ENCODE peak calls at places on chromosomes 7 and 10, in four cellular contexts. One of them, this sample, is unnamed.

GRCh38 chr10:23439452-23439919 is 611 bp downstream of the OTUD1 start:
- DNase-seq in endothelial cell: peak
- DNase-seq in stimulated activated CD8-positive, alpha-beta memory T cell treated with anti-CD3 and anti-CD28 coated beads, Interleukin-7, amount 100 ng/mL, for 48 hours: no peak
- DNase-seq in NCI-H1092: no peak
- DNase-seq in this sample: no peak

GRCh38 chr7:1197997-1198632 is 34.6 kb upstream of the UNCX start:
- DNase-seq in endothelial cell: no peak
- DNase-seq in NCI-H1092: no peak
- DNase-seq in stimulated activated CD8-positive, alpha-beta memory T cell treated with anti-CD3 and anti-CD28 coated beads, Interleukin-7, amount 100 ng/mL, for 48 hours: no peak
- DNase-seq in this sample: no peak

GRCh38 chr7:42843209-42843800 is 68.6 kb downstream of the C7orf25 start:
- DNase-seq in endothelial cell: peak
- DNase-seq in stimulated activated CD8-positive, alpha-beta memory T cell treated with anti-CD3 and anti-CD28 coated beads, Interleukin-7, amount 100 ng/mL, for 48 hours: no peak
- DNase-seq in NCI-H1092: peak
- DNase-seq in this sample: peak

GRCh38 chr7:83941300-83941699 is 253.3 kb downstream of the SEMA3A start:
- DNase-seq in stimulated activated CD8-positive, alpha-beta memory T cell treated with anti-CD3 and anti-CD28 coated beads, Interleukin-7, amount 100 ng/mL, for 48 hours: no peak
- DNase-seq in endothelial cell: no peak
- DNase-seq in NCI-H1092: no peak
- DNase-seq in this sample: no peak

GRCh38 chr7:95421847-95422444 is 12.9 kb downstream of the PON2 start:
- DNase-seq in stimulated activated CD8-positive, alpha-beta memory T cell treated with anti-CD3 and anti-CD28 coated beads, Interleukin-7, amount 100 ng/mL, for 48 hours: no peak
- DNase-seq in endothelial cell: no peak
- DNase-seq in NCI-H1092: no peak
- DNase-seq in this sample: no peak

GRCh38 chr7:77245015-77245755 is 45.6 kb upstream of the FGL2 start:
- DNase-seq in stimulated activated CD8-positive, alpha-beta memory T cell treated with anti-CD3 and anti-CD28 coated beads, Interleukin-7, amount 100 ng/mL, for 48 hours: no peak
- DNase-seq in endothelial cell: no peak
- DNase-seq in NCI-H1092: no peak
- DNase-seq in this sample: no peak

GRCh38 chr10:123044391-123044790 is 35.6 kb downstream of the ACADSB start:
- DNase-seq in NCI-H1092: no peak
- DNase-seq in endothelial cell: no peak
- DNase-seq in stimulated activated CD8-positive, alpha-beta memory T cell treated with anti-CD3 and anti-CD28 coated beads, Interleukin-7, amount 100 ng/mL, for 48 hours: no peak
- DNase-seq in this sample: no peak

GRCh38 chr7:75732764-75733630 is 5.7 kb downstream of the HIP1 start:
- DNase-seq in NCI-H1092: no peak
- DNase-seq in endothelial cell: no peak
- DNase-seq in stimulated activated CD8-positive, alpha-beta memory T cell treated with anti-CD3 and anti-CD28 coated beads, Interleukin-7, amount 100 ng/mL, for 48 hours: no peak
- DNase-seq in this sample: no peak

GRCh38 chr10:42961156-42961589 is 115.7 kb upstream of the RET start:
- DNase-seq in NCI-H1092: no peak
- DNase-seq in stimulated activated CD8-positive, alpha-beta memory T cell treated with anti-CD3 and anti-CD28 coated beads, Interleukin-7, amount 100 ng/mL, for 48 hours: no peak
- DNase-seq in endothelial cell: no peak
- DNase-seq in this sample: no peak

GRCh38 chr10:112466802-112467201 is 19.8 kb downstream of the VTI1A start:
- DNase-seq in NCI-H1092: no peak
- DNase-seq in stimulated activated CD8-positive, alpha-beta memory T cell treated with anti-CD3 and anti-CD28 coated beads, Interleukin-7, amount 100 ng/mL, for 48 hours: no peak
- DNase-seq in endothelial cell: no peak
- DNase-seq in this sample: no peak

GRCh38 chr7:149216402-149216801 is 21.1 kb downstream of the ZNF282 start:
- DNase-seq in NCI-H1092: no peak
- DNase-seq in stimulated activated CD8-positive, alpha-beta memory T cell treated with anti-CD3 and anti-CD28 coated beads, Interleukin-7, amount 100 ng/mL, for 48 hours: no peak
- DNase-seq in endothelial cell: no peak
- DNase-seq in this sample: no peak

GRCh38 chr7:69467826-69468225 is 130.4 kb upstream of the AUTS2 start:
- DNase-seq in NCI-H1092: no peak
- DNase-seq in endothelial cell: no peak
- DNase-seq in stimulated activated CD8-positive, alpha-beta memory T cell treated with anti-CD3 and anti-CD28 coated beads, Interleukin-7, amount 100 ng/mL, for 48 hours: no peak
- DNase-seq in this sample: no peak

GRCh38 chr7:110943686-110944350 is 147.1 kb upstream of the LRRN3 start:
- DNase-seq in stimulated activated CD8-positive, alpha-beta memory T cell treated with anti-CD3 and anti-CD28 coated beads, Interleukin-7, amount 100 ng/mL, for 48 hours: no peak
- DNase-seq in endothelial cell: no peak
- DNase-seq in NCI-H1092: no peak
- DNase-seq in this sample: no peak

GRCh38 chr10:125115409-125115808 is 45.0 kb downstream of the CTBP2 start:
- DNase-seq in stimulated activated CD8-positive, alpha-beta memory T cell treated with anti-CD3 and anti-CD28 coated beads, Interleukin-7, amount 100 ng/mL, for 48 hours: no peak
- DNase-seq in endothelial cell: no peak
- DNase-seq in NCI-H1092: no peak
- DNase-seq in this sample: no peak

GRCh38 chr7:102279537-102280400 is 6.9 kb upstream of the SH2B2 start:
- DNase-seq in endothelial cell: peak
- DNase-seq in stimulated activated CD8-positive, alpha-beta memory T cell treated with anti-CD3 and anti-CD28 coated beads, Interleukin-7, amount 100 ng/mL, for 48 hours: no peak
- DNase-seq in NCI-H1092: peak
- DNase-seq in this sample: peak

GRCh38 chr7:37944737-37945054 is 24.3 kb downstream of the EPDR1 start:
- DNase-seq in stimulated activated CD8-positive, alpha-beta memory T cell treated with anti-CD3 and anti-CD28 coated beads, Interleukin-7, amount 100 ng/mL, for 48 hours: no peak
- DNase-seq in endothelial cell: no peak
- DNase-seq in NCI-H1092: no peak
- DNase-seq in this sample: no peak

GRCh38 chr7:124029789-124030188 is 3.1 kb downstream of the TMEM229A start:
- DNase-seq in NCI-H1092: no peak
- DNase-seq in stimulated activated CD8-positive, alpha-beta memory T cell treated with anti-CD3 and anti-CD28 coated beads, Interleukin-7, amount 100 ng/mL, for 48 hours: no peak
- DNase-seq in endothelial cell: no peak
- DNase-seq in this sample: no peak

This sample was measured in NCI-H2227 treated with DMSO at 0.1 percent for 48 hours.